ENCODE peak calls at places on chromosome 16, in seven cellular contexts. One of them, this sample, is unnamed.

GRCh38 chr16:23107878-23108277 is 41.4 kb downstream of the USP31 start:
- DNase-seq in Calu3: no peak
- DNase-seq in ACHN: no peak
- DNase-seq in skeletal muscle cell: no peak
- DNase-seq in anterior cingulate cortex: no peak
- DNase-seq in fibroblast of mammary gland: no peak
- DNase-seq in KG1: no peak
- DNase-seq in this sample: peak; percentile 40

GRCh38 chr16:89936508-89936907 is 12.0 kb upstream of the DEF8 start:
- DNase-seq in anterior cingulate cortex: no peak
- DNase-seq in fibroblast of mammary gland: no peak
- DNase-seq in ACHN: no peak
- DNase-seq in Calu3: no peak
- DNase-seq in skeletal muscle cell: no peak
- DNase-seq in KG1: no peak
- DNase-seq in this sample: no peak

GRCh38 chr16:57818377-57819055 is 16.2 kb upstream of the KIFC3 start:
- DNase-seq in ACHN: no peak
- DNase-seq in skeletal muscle cell: no peak
- DNase-seq in fibroblast of mammary gland: no peak
- DNase-seq in KG1: no peak
- DNase-seq in anterior cingulate cortex: no peak
- DNase-seq in Calu3: no peak
- DNase-seq in this sample: no peak

GRCh38 chr16:47970291-47970931 is 185.4 kb downstream of the ABCC12 start:
- DNase-seq in fibroblast of mammary gland: peak; percentile 40
- DNase-seq in Calu3: peak; percentile 6
- DNase-seq in ACHN: peak; percentile 72
- DNase-seq in skeletal muscle cell: no peak
- DNase-seq in KG1: no peak
- DNase-seq in anterior cingulate cortex: no peak
- DNase-seq in this sample: peak; percentile 6

GRCh38 chr16:11784048-11784780 is 12.8 kb downstream of the ZC3H7A start:
- DNase-seq in ACHN: no peak
- DNase-seq in Calu3: no peak
- DNase-seq in KG1: no peak
- DNase-seq in skeletal muscle cell: no peak
- DNase-seq in fibroblast of mammary gland: no peak
- DNase-seq in anterior cingulate cortex: no peak
- DNase-seq in this sample: no peak

GRCh38 chr16:48999034-48999433 is 282.6 kb downstream of the CBLN1 start:
- DNase-seq in Calu3: no peak
- DNase-seq in anterior cingulate cortex: no peak
- DNase-seq in ACHN: no peak
- DNase-seq in skeletal muscle cell: no peak
- DNase-seq in fibroblast of mammary gland: no peak
- DNase-seq in KG1: no peak
- DNase-seq in this sample: no peak

GRCh38 chr16:66263973-66264310 is 102.5 kb upstream of the CDH5 start:
- DNase-seq in Calu3: no peak
- DNase-seq in KG1: no peak
- DNase-seq in ACHN: no peak
- DNase-seq in anterior cingulate cortex: no peak
- DNase-seq in fibroblast of mammary gland: no peak
- DNase-seq in skeletal muscle cell: no peak
- DNase-seq in this sample: no peak

GRCh38 chr16:65807858-65808257 is 558.6 kb upstream of the CDH5 start:
- DNase-seq in fibroblast of mammary gland: no peak
- DNase-seq in Calu3: no peak
- DNase-seq in KG1: no peak
- DNase-seq in ACHN: no peak
- DNase-seq in anterior cingulate cortex: no peak
- DNase-seq in skeletal muscle cell: no peak
- DNase-seq in this sample: no peak

GRCh38 chr16:19882186-19882585 is 2.5 kb downstream of the GPRC5B start:
- DNase-seq in ACHN: no peak
- DNase-seq in KG1: no peak
- DNase-seq in skeletal muscle cell: no peak
- DNase-seq in Calu3: no peak
- DNase-seq in fibroblast of mammary gland: no peak
- DNase-seq in anterior cingulate cortex: peak; percentile 62
- DNase-seq in this sample: no peak

GRCh38 chr16:83913234-83913633 is 14.3 kb downstream of the MLYCD start:
- DNase-seq in fibroblast of mammary gland: no peak
- DNase-seq in skeletal muscle cell: no peak
- DNase-seq in KG1: no peak
- DNase-seq in ACHN: no peak
- DNase-seq in Calu3: no peak
- DNase-seq in anterior cingulate cortex: no peak
- DNase-seq in this sample: no peak

GRCh38 chr16:71369494-71369893 is 11.0 kb downstream of the CALB2 start:
- DNase-seq in ACHN: no peak
- DNase-seq in KG1: no peak
- DNase-seq in skeletal muscle cell: no peak
- DNase-seq in anterior cingulate cortex: no peak
- DNase-seq in fibroblast of mammary gland: no peak
- DNase-seq in Calu3: no peak
- DNase-seq in this sample: no peak

GRCh38 chr16:56041556-56042140 is 149.6 kb upstream of the GNAO1 start:
- DNase-seq in fibroblast of mammary gland: no peak
- DNase-seq in anterior cingulate cortex: peak; percentile 3
- DNase-seq in skeletal muscle cell: no peak
- DNase-seq in Calu3: peak; percentile 53
- DNase-seq in KG1: no peak
- DNase-seq in ACHN: peak; percentile 39
- DNase-seq in this sample: no peak

GRCh38 chr16:30095166-30096078 is 591 bp downstream of the YPEL3 start:
- DNase-seq in ACHN: no peak
- DNase-seq in Calu3: no peak
- DNase-seq in anterior cingulate cortex: peak; percentile 31
- DNase-seq in fibroblast of mammary gland: no peak
- DNase-seq in KG1: no peak
- DNase-seq in skeletal muscle cell: no peak
- DNase-seq in this sample: no peak

GRCh38 chr16:89257757-89258465 is 40.4 kb downstream of the ZNF778 start:
- DNase-seq in Calu3: no peak
- DNase-seq in skeletal muscle cell: no peak
- DNase-seq in KG1: no peak
- DNase-seq in fibroblast of mammary gland: no peak
- DNase-seq in ACHN: peak; percentile 30
- DNase-seq in anterior cingulate cortex: no peak
- DNase-seq in this sample: no peak

GRCh38 chr16:5502944-5503343 is 405.3 kb upstream of the EEF2KMT start:
- DNase-seq in Calu3: no peak
- DNase-seq in skeletal muscle cell: no peak
- DNase-seq in ACHN: no peak
- DNase-seq in fibroblast of mammary gland: no peak
- DNase-seq in KG1: no peak
- DNase-seq in anterior cingulate cortex: no peak
- DNase-seq in this sample: no peak

GRCh38 chr16:4182581-4183257 is 59.2 kb downstream of the SRL start:
- DNase-seq in fibroblast of mammary gland: peak; percentile 77
- DNase-seq in ACHN: no peak
- DNase-seq in anterior cingulate cortex: no peak
- DNase-seq in skeletal muscle cell: no peak
- DNase-seq in Calu3: no peak
- DNase-seq in KG1: no peak
- DNase-seq in this sample: peak; percentile 30